ENCODE peak calls at places on chromosomes 7 and 10, in five cellular contexts. L is stimulated activated naive CD4-positive, alpha-beta T cell; V is NCI-H446 treated with DMSO at 0.1 percent for 48 hours; X is midbrain; C is DMS153. R is an unnamed sample.

GRCh38 chr7:157096286-157097055 is 42.3 kb upstream of the UBE3C start:
- DNase-seq in L (no peak), V (no peak), X (no peak), C (peak; percentile 38), R (no peak)

GRCh38 chr7:130825819-130826218 is 91.8 kb upstream of the KLF14 start:
- DNase-seq in L (no peak), V (no peak), X (no peak), C (no peak), R (no peak)

GRCh38 chr10:33460461-33461294 is 126.2 kb upstream of the NRP1 start:
- DNase-seq in L (no peak), V (no peak), X (peak; percentile 1), C (no peak), R (no peak)

GRCh38 chr10:91957091-91957490 is 33.5 kb downstream of the BTAF1 start:
- DNase-seq in L (no peak), V (no peak), X (no peak), C (no peak), R (no peak)

GRCh38 chr10:20993387-20994170 is 96.5 kb upstream of the NEBL start:
- DNase-seq in L (no peak), V (no peak), X (no peak), C (no peak), R (no peak)

GRCh38 chr10:69337312-69338132 is 59.2 kb downstream of the HK1 start:
- DNase-seq in L (no peak), V (peak; percentile 67), X (no peak), C (peak; percentile 85), R (peak; percentile 65)

GRCh38 chr7:31688990-31689389 is 2.0 kb downstream of the PPP1R17 start:
- DNase-seq in L (no peak), V (no peak), X (no peak), C (no peak), R (no peak)

GRCh38 chr10:33315891-33316290 is 18.6 kb downstream of the NRP1 start:
- DNase-seq in L (no peak), V (no peak), X (no peak), C (no peak), R (no peak)

GRCh38 chr7:36018816-36019484 is 134.1 kb upstream of the EEPD1 start:
- DNase-seq in L (no peak), V (no peak), X (no peak), C (no peak), R (no peak)

GRCh38 chr10:89310092-89310886 is 8.4 kb downstream of the IFIT2 start:
- DNase-seq in L (no peak), V (no peak), X (no peak), C (no peak), R (no peak)

GRCh38 chr10:77248104-77248503 is 389.5 kb downstream of the KCNMA1 start:
- DNase-seq in L (no peak), V (no peak), X (no peak), C (no peak), R (no peak)

GRCh38 chr7:147563669-147564068 is 1026.9 kb upstream of the C7orf33 start:
- DNase-seq in L (no peak), V (no peak), X (no peak), C (no peak), R (no peak)

GRCh38 chr10:33248638-33249037 is 85.8 kb downstream of the NRP1 start:
- DNase-seq in L (no peak), V (no peak), X (no peak), C (no peak), R (no peak)

GRCh38 chr7:102258749-102259107 is 27.9 kb upstream of the SH2B2 start:
- DNase-seq in L (no peak), V (no peak), X (no peak), C (no peak), R (no peak)

GRCh38 chr7:100824499-100825214 is 2.7 kb downstream of the EPHB4 start:
- DNase-seq in L (no peak), V (no peak), X (no peak), C (no peak), R (no peak)

GRCh38 chr7:150322833-150323681 is at the start of the genes ACTR3C and LRRC61:
- DNase-seq in L (peak; percentile 23), V (peak; percentile 34), X (no peak), C (peak; percentile 71), R (peak; percentile 82)

GRCh38 chr7:97857544-97857943 is 14.7 kb downstream of the ASNS start:
- DNase-seq in L (no peak), V (no peak), X (no peak), C (no peak), R (no peak)

GRCh38 chr7:5296627-5297226 is 14.0 kb downstream of the SLC29A4 start:
- DNase-seq in L (peak; percentile 83), V (no peak), X (no peak), C (no peak), R (no peak)

GRCh38 chr10:93346060-93346459 is 136.1 kb downstream of the MYOF start:
- DNase-seq in L (no peak), V (no peak), X (no peak), C (no peak), R (no peak)

GRCh38 chr7:103989785-103990775 is 622 bp upstream of the RELN start:
- DNase-seq in L (no peak), V (peak; percentile 57), X (no peak), C (peak; percentile 61), R (peak; percentile 67)

GRCh38 chr7:158407581-158408331 is 179.9 kb downstream of the PTPRN2 start:
- DNase-seq in L (no peak), V (no peak), X (peak; percentile 60), C (peak; percentile 58), R (peak; percentile 55)

GRCh38 chr10:121406823-121407545 is 191.3 kb downstream of the FGFR2 start:
- DNase-seq in L (no peak), V (no peak), X (peak; percentile 46), C (no peak), R (no peak)

GRCh38 chr7:100342761-100343160 is 15.2 kb upstream of the PILRB start:
- DNase-seq in L (no peak), V (no peak), X (no peak), C (no peak), R (no peak)

GRCh38 chr7:5695037-5695708 is 86.3 kb downstream of the RNF216 start:
- DNase-seq in L (peak; percentile 70), V (no peak), X (peak; percentile 46), C (no peak), R (no peak)

GRCh38 chr10:22534849-22535604 is 179.4 kb downstream of the PIP4K2A start:
- DNase-seq in L (no peak), V (no peak), X (peak; percentile 30), C (no peak), R (no peak)

GRCh38 chr7:138226001-138226476 is 149.8 kb downstream of the AKR1D1 start:
- DNase-seq in L (no peak), V (no peak), X (peak; percentile 5), C (peak; percentile 5), R (peak; percentile 52)

GRCh38 chr10:14820010-14820774 is 17.6 kb downstream of the CDNF start:
- DNase-seq in L (no peak), V (no peak), X (no peak), C (no peak), R (no peak)

GRCh38 chr10:17229016-17229716 is 1.1 kb downstream of the VIM start:
- DNase-seq in L (peak; percentile 75), V (peak; percentile 18), X (no peak), C (no peak), R (no peak)

GRCh38 chr10:93337309-93337721 is 144.8 kb downstream of the MYOF start:
- DNase-seq in L (no peak), V (no peak), X (no peak), C (no peak), R (no peak)

GRCh38 chr10:97789770-97790397 is 18.1 kb upstream of the SFRP5 start:
- DNase-seq in L (no peak), V (no peak), X (no peak), C (no peak), R (no peak)

GRCh38 chr10:16968722-16969055 is 151.5 kb upstream of the RSU1 start:
- DNase-seq in L (no peak), V (no peak), X (no peak), C (no peak), R (no peak)

R was measured in NCI-H345.